ENCODE peak calls at places on chromosomes 13 and 19, in seven cellular contexts. R, G, H, E, T, A and C are unnamed samples.

GRCh38 chr13:32663660-32664059 is 77.4 kb downstream of the PDS5B start:
- DNase-seq in R (no peak), T (no peak), H (no peak), G (no peak), E (no peak), A (no peak), C (no peak)

GRCh38 chr13:47291116-47291656 is 394.3 kb upstream of the HTR2A start:
- DNase-seq in T (no peak), G (peak), R (no peak), A (peak), H (no peak), E (no peak), C (no peak)

GRCh38 chr19:30226464-30227070 is 145.6 kb upstream of the ZNF536 start:
- DNase-seq in H (no peak), E (no peak), G (peak), A (no peak), T (no peak), R (no peak), C (no peak)

GRCh38 chr19:1066748-1067340 is at the start of gene ARHGAP45:
- DNase-seq in R (no peak), E (no peak), T (no peak), H (no peak), A (peak), G (peak), C (no peak)

GRCh38 chr19:56091751-56092546 is 29.1 kb downstream of the ZNF787 start:
- DNase-seq in A (peak), T (no peak), E (no peak), G (no peak), H (peak), R (no peak), C (no peak)

GRCh38 chr13:102771298-102772041 is 2.1 kb downstream of the TEX30 start:
- DNase-seq in G (no peak), T (no peak), R (no peak), A (no peak), H (no peak), E (no peak), C (no peak)

GRCh38 chr13:36685912-36686311 is 12.1 kb downstream of the SERTM1 start:
- DNase-seq in G (no peak), R (peak), E (no peak), A (no peak), H (no peak), T (no peak), C (no peak)

GRCh38 chr19:48513289-48514122 is 1.9 kb upstream of the LMTK3 start:
- DNase-seq in E (no peak), A (peak), H (peak), T (peak), G (peak), R (peak), C (peak)

GRCh38 chr19:13314761-13315160 is 164.6 kb downstream of the IER2 start:
- DNase-seq in R (no peak), G (no peak), A (no peak), E (no peak), H (no peak), T (no peak), C (no peak)

GRCh38 chr13:113187263-113187669 is 21.2 kb downstream of the PCID2 start:
- DNase-seq in E (no peak), H (no peak), R (peak), T (peak), G (peak), A (peak), C (no peak)

GRCh38 chr13:52707375-52707774 is 32.2 kb downstream of the CNMD start:
- DNase-seq in A (peak), E (no peak), R (no peak), T (no peak), G (peak), H (no peak), C (no peak)

GRCh38 chr13:48595330-48596127 is 58.2 kb upstream of the CYSLTR2 start:
- DNase-seq in E (no peak), H (peak), A (peak), T (peak), R (peak), G (peak), C (peak)

GRCh38 chr19:38670921-38671398 is 23.5 kb downstream of the ACTN4 start:
- DNase-seq in T (peak), G (no peak), A (peak), R (no peak), H (no peak), E (no peak), C (no peak)

GRCh38 chr19:10419646-10420443 is 493 bp upstream of the PDE4A start:
- DNase-seq in E (peak), G (peak), R (peak), H (peak), T (peak), A (no peak), C (peak)

GRCh38 chr13:59547950-59548349 is 615.8 kb downstream of the DIAPH3 start:
- DNase-seq in H (no peak), E (no peak), R (no peak), G (no peak), A (no peak), T (no peak), C (no peak)

GRCh38 chr19:50173144-50173543 is 10.1 kb upstream of the IZUMO2 start:
- DNase-seq in E (no peak), A (peak), T (no peak), H (no peak), G (peak), R (no peak), C (no peak)

GRCh38 chr13:40582531-40582930 is 83.9 kb downstream of the FOXO1 start:
- DNase-seq in G (no peak), H (no peak), A (no peak), E (no peak), T (no peak), R (no peak), C (no peak)

GRCh38 chr19:29387586-29387985 is 138.2 kb upstream of the VSTM2B start:
- DNase-seq in T (no peak), H (no peak), R (no peak), E (no peak), G (no peak), A (no peak), C (no peak)

GRCh38 chr19:2166741-2167738 is 3.3 kb downstream of the DOT1L start:
- DNase-seq in G (no peak), H (peak), A (peak), E (no peak), R (peak), T (no peak), C (no peak)

GRCh38 chr19:29277107-29277506 is 64.2 kb upstream of the UQCRFS1 start:
- DNase-seq in H (peak), E (no peak), G (peak), A (no peak), R (no peak), T (no peak), C (peak)

GRCh38 chr19:29873801-29874575 is 62.2 kb downstream of the CCNE1 start:
- DNase-seq in A (no peak), E (no peak), T (no peak), R (no peak), H (no peak), G (no peak), C (no peak)

GRCh38 chr13:98900442-98900841 is 77.4 kb downstream of the DOCK9 start:
- DNase-seq in E (no peak), G (no peak), A (no peak), T (peak), R (no peak), H (no peak), C (no peak)

GRCh38 chr13:98893361-98893760 is 84.5 kb downstream of the DOCK9 start:
- DNase-seq in A (no peak), R (no peak), H (no peak), G (no peak), E (no peak), T (no peak), C (no peak)

GRCh38 chr13:98897706-98898105 is 80.2 kb downstream of the DOCK9 start:
- DNase-seq in R (no peak), T (no peak), E (no peak), A (peak), H (no peak), G (no peak), C (no peak)

GRCh38 chr13:98896083-98896867 is 81.6 kb downstream of the DOCK9 start:
- DNase-seq in G (no peak), H (no peak), R (no peak), E (no peak), T (no peak), A (peak), C (no peak)

DNA sequence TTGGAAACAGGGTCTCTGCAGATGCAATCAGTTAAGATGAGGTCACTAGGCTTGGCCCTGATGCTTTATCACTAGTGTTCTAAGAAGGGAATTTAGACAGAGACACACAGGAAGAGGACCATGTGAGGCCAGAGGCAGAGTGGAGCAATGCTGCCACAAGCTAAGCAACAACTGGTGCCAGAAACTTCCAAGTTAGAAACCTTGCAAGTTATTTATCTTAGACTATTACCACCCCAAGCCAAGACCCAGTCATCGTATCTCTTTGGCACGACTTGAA is 81.1 kb downstream of the DOCK9 start:
- DNase-seq in T (no peak), E (no peak), A (peak), G (no peak), H (no peak), R (no peak), C (no peak)
- H2AK5ac ChIP-seq in T (no peak), E (no peak), A (no peak), G (no peak), H (no peak), R (no peak), C (no peak)

DNA sequence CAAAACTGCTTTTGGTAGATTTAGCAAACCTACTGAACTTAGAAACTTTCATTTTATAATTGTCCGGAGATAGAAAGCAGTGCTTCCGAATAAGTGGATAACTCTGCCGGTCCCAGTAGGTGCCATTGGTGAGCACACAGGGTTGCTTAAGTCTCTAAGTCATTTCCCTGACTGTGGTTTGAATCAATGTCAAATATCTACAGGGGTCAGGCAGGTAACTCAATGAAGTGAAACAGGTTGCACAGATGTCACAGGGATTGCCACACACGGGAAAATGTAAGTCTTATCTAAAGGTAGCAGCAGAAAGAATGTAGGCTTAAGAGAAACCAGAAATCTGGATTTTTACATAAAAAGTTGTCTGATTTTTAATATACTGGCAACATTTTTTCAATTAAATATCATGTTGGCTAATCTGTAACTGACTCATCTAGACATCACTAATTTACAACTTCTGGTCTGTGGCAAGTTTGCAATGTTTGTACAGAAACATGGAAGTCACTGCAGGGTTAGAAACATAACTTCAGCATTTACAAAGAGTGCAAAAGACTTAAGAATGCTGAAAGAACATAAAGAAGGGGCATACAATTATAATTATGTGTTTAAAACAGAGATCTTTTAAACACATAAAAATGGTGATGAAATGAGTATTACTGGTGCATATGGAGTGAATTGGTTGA is 14.3 kb upstream of the LRRC63 start:
- DNase-seq in T (peak), E (no peak), A (peak), G (no peak), H (no peak), R (no peak), C (no peak)
- H2AK5ac ChIP-seq in T (no peak), E (no peak), A (no peak), G (no peak), H (no peak), R (no peak), C (no peak)

GRCh38 chr19:34353546-34353945 is 11.4 kb upstream of the GPI start:
- DNase-seq in T (no peak), A (no peak), E (no peak), H (no peak), R (no peak), G (no peak), C (no peak)
- H2AK5ac ChIP-seq in T (no peak), A (no peak), E (no peak), H (no peak), R (no peak), G (no peak), C (no peak)

DNA sequence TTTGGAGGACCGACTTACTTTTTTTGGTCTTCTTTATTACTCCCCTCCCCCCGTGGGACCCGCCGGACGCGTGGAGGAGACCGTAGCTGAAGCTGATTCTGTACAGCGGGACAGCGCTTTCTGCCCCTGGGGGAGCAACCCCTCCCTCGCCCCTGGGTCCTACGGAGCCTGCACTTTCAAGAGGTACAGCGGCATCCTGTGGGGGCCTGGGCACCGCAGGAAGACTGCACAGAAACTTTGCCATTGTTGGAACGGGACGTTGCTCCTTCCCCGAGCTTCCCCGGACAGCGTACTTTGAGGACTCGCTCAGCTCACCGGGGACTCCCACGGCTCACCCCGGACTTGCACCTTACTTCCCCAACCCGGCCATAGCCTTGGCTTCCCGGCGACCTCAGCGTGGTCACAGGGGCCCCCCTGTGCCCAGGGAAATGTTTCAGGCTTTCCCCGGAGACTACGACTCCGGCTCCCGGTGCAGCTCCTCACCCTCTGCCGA is 409 bp downstream of the FOSB start:
- DNase-seq in T (no peak), A (no peak), H (no peak), G (peak), R (no peak), E (no peak), C (no peak)
- H2AK5ac ChIP-seq in T (no peak), A (no peak), H (no peak), G (no peak), R (no peak), E (peak), C (no peak)

DNA sequence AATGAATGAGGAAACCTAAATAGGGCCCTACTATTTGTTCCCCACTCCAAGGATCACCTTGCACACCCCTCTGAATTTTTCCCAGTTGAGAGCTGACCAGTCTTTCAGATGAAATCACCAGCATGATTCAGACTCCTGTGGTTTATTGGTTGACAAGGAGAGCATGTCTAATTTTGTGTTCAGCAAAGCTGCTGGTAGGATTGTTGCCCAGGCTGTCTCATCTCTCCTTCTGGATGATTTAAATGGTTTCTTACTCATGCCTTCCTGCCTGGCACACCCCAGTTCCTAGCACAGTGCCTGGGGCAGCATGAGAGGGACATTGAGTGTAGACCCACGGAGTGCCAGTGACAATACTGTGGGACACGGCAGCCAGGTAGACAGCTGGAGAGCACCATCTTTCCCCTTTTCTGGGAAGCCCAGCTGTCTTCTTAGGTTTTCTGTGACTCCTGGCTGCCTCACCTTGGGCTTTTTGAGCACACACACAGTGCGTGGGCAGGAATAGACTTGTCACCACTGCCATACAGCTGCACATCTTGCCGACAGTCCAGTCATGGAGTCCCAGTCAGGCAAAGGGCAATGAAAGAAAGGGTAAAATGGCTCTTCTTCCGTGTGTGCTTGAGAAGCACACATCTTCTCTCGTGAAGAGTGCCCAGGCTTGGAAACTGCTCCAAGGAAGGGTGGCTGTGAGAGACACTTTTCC is 12.3 kb downstream of the FGF9 start:
- DNase-seq in H (no peak), T (peak), G (no peak), A (peak), R (peak), E (no peak), C (no peak)
- H2AK5ac ChIP-seq in H (no peak), T (peak), G (no peak), A (no peak), R (peak), E (no peak), C (no peak)

DNA sequence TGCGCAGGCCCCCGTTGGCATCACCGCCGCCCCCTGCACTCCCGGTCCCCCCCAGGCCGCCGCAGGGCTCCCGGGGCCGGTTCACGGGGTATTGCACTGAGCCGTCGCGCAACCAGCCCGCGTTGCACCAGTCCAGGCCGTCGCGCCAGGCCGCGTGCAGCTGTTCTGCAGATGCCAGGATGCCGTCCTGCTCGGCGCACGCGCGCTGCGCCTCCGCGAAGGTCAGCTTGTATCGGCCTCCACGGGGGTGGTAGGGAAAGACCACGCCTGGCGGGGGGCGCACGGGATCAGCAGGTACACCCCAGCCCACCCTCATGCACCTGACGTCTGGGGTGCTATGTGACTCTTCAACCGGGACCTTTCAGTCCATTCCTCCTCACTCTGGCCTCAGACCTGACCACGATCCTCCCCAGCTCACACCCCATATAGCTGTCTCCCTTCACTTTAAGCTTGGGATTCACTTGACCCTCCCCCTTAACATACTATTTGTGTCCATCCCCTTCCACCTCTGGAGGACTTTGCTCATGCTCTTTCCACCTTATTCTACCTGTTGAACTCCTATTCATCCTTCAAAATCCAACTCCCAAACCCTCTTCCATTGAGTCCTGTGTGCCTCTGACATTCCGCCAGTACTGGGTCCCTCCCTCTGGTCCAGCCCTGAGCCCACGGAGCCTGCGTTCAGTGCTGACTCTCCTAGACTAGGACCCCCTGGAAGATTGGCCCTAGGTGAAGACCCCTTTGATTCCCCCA is 14.3 kb downstream of the TM6SF2 start:
- DNase-seq in G (no peak), H (no peak), E (no peak), T (no peak), A (no peak), R (no peak), C (no peak)
- H2AK5ac ChIP-seq in G (no peak), H (no peak), E (no peak), T (no peak), A (no peak), R (no peak), C (no peak)